ENCODE peak calls at places on chromosomes 12 and 14, in six cellular contexts. E is upper lobe of left lung, B is GM23338, I is endothelial cell of umbilical vein, U is upper lobe of right lung, K is foreskin keratinocyte. R is an unnamed sample. For H3K27me3, the result is how much of the 10 kb centered on the place peaks cover.

GRCh38 chr12:131537267-131537920 is 173.5 kb upstream of the SFSWAP start:
- DNase-seq in B (no peak), U (no peak), K (no peak), E (no peak), I (no peak), R (no peak)

GRCh38 chr12:93315385-93315906 is 62.3 kb upstream of the NUDT4 start:
- DNase-seq in U (no peak), E (no peak), I (no peak), B (peak), K (no peak), R (no peak)

GRCh38 chr12:50764116-50764860 is 387 bp downstream of the ATF1 start:
- DNase-seq in E (peak), K (peak), I (peak), B (peak), U (peak), R (peak)

GRCh38 chr14:38311655-38312054 is 55.8 kb upstream of the CLEC14A start:
- DNase-seq in E (no peak), B (no peak), U (no peak), I (peak), K (no peak), R (no peak)

GRCh38 chr14:60925286-60925685 is 55.6 kb downstream of the TRMT5 start:
- DNase-seq in I (peak), U (no peak), E (no peak), K (no peak), B (no peak), R (no peak)

GRCh38 chr12:130121246-130122005 is 40.8 kb upstream of the FZD10 start:
- DNase-seq in B (no peak), I (no peak), K (no peak), E (no peak), U (no peak), R (no peak)

GRCh38 chr12:124764870-124765570 is 98.6 kb downstream of the SCARB1 start:
- DNase-seq in K (peak), E (no peak), I (no peak), B (no peak), U (no peak), R (no peak)

GRCh38 chr14:21054123-21054767 is 3.4 kb upstream of the RNASE8 start:
- DNase-seq in I (no peak), K (no peak), B (peak), E (no peak), U (no peak), R (no peak)

GRCh38 chr12:12323118-12323517 is 26.9 kb downstream of the MANSC1 start:
- DNase-seq in U (no peak), E (no peak), B (no peak), K (no peak), I (no peak), R (no peak)

GRCh38 chr12:47095446-47096236 is 15.9 kb upstream of the AMIGO2 start:
- DNase-seq in U (no peak), B (no peak), I (peak), E (no peak), K (peak), R (no peak)

GRCh38 chr12:83514372-83514771 is 827.7 kb downstream of the TMTC2 start:
- DNase-seq in K (peak), E (no peak), U (no peak), I (no peak), B (no peak), R (no peak)

GRCh38 chr14:91338369-91338768 is 79.3 kb downstream of the CCDC88C start:
- DNase-seq in E (no peak), U (no peak), I (no peak), K (no peak), B (no peak), R (no peak)

GRCh38 chr14:84254205-84254788 is 1275.6 kb upstream of the FLRT2 start:
- DNase-seq in E (no peak), I (peak), B (peak), K (no peak), U (no peak), R (no peak)

GRCh38 chr12:124441443-124442190 is 125.8 kb downstream of the NCOR2 start:
- DNase-seq in I (peak), U (no peak), B (no peak), E (no peak), K (peak), R (no peak)

GRCh38 chr12:57518920-57519757 is 1.2 kb downstream of the DDIT3 start:
- DNase-seq in K (no peak), I (no peak), U (no peak), E (no peak), B (peak), R (no peak)

GRCh38 chr14:30375280-30375892 is 183.6 kb upstream of the G2E3 start:
- DNase-seq in E (no peak), I (peak), B (peak), U (no peak), K (no peak), R (peak)

GRCh38 chr12:93959657-93960056 is 188.7 kb upstream of the PLXNC1 start:
- DNase-seq in B (no peak), I (no peak), U (no peak), E (no peak), K (no peak), R (no peak)

GRCh38 chr14:52391866-52392600 is 77.9 kb downstream of the PTGER2 start:
- DNase-seq in K (no peak), I (peak), U (no peak), B (no peak), E (no peak), R (no peak)

GRCh38 chr14:57617510-57617909 is 123.9 kb upstream of the CCDC198 start:
- DNase-seq in I (no peak), B (peak), U (no peak), E (no peak), K (no peak), R (no peak)

GRCh38 chr14:106657460-106657859 is 1131.1 kb downstream of the TMEM121 start:
- DNase-seq in E (no peak), K (no peak), I (no peak), B (no peak), U (no peak), R (peak)

GRCh38 chr14:69335421-69335820 is 62.7 kb downstream of the ERH start:
- DNase-seq in B (no peak), E (no peak), U (no peak), K (no peak), I (no peak), R (no peak)

GRCh38 chr12:75852143-75852542 is 179.4 kb downstream of the PHLDA1 start:
- DNase-seq in I (no peak), U (no peak), K (peak), E (no peak), B (no peak), R (no peak)

GRCh38 chr12:62268956-62269355 is 8.8 kb downstream of the USP15 start:
- DNase-seq in K (peak), U (no peak), B (no peak), E (no peak), I (peak), R (no peak)

GRCh38 chr12:91483471-91483985 is 300.9 kb upstream of the DCN start:
- DNase-seq in I (no peak), K (no peak), E (no peak), B (no peak), U (no peak), R (no peak)

GRCh38 chr12:84191779-84192178 is 720.8 kb downstream of the SLC6A15 start:
- DNase-seq in E (no peak), B (no peak), K (peak), I (no peak), U (no peak), R (no peak)

GRCh38 chr12:91053951-91054715 is 3.7 kb downstream of the KERA start:
- DNase-seq in B (no peak), E (no peak), I (peak), K (no peak), U (no peak), R (no peak)

GRCh38 chr14:68927956-68928675 is 51.0 kb downstream of the ACTN1 start:
- DNase-seq in E (no peak), K (no peak), U (no peak), B (no peak), I (no peak), R (no peak)

GRCh38 chr12:124678421-124678893 is 111.0 kb upstream of the NCOR2 start:
- DNase-seq in I (no peak), E (peak), B (no peak), U (no peak), K (no peak), R (no peak)

GRCh38 chr12:105451211-105451610 is 120.7 kb downstream of the C12orf75 start:
- DNase-seq in E (no peak), B (no peak), K (no peak), U (no peak), I (no peak), R (no peak)

GRCh38 chr12:92551853-92552397 is 150.9 kb upstream of the PLEKHG7 start:
- DNase-seq in B (no peak), I (no peak), K (peak), U (no peak), E (no peak), R (no peak)

GRCh38 chr12:51023625-51024395 is 2.4 kb downstream of the SLC11A2 start:
- DNase-seq in B (no peak), K (peak), U (no peak), E (no peak), I (peak), R (no peak)

GRCh38 chr14:105525861-105526780 is at the start of gene TMEM121:
- DNase-seq in E (peak), B (peak), K (no peak), U (peak), I (no peak), R (no peak)

GRCh38 chr12:25959069-25959961 is 833 bp downstream of the RASSF8 start:
- DNase-seq in K (peak), U (peak), I (peak), E (peak), B (peak), R (no peak)

GRCh38 chr12:59444932-59445331 is 150.9 kb upstream of the SLC16A7 start:
- DNase-seq in E (no peak), K (no peak), I (peak), U (no peak), B (no peak), R (no peak)

GRCh38 chr14:104967414-104968152 is 10.6 kb downstream of the AHNAK2 start:
- DNase-seq in K (no peak), E (peak), U (peak), B (peak), I (peak), R (no peak)

GRCh38 chr12:102294568-102294967 is 96.9 kb upstream of the PMCH start:
- DNase-seq in B (no peak), E (no peak), U (no peak), I (no peak), K (no peak), R (no peak)
- H3K27ac ChIP-seq in B (no peak), E (no peak), U (no peak), I (no peak), K (no peak), R (no peak)

DNA sequence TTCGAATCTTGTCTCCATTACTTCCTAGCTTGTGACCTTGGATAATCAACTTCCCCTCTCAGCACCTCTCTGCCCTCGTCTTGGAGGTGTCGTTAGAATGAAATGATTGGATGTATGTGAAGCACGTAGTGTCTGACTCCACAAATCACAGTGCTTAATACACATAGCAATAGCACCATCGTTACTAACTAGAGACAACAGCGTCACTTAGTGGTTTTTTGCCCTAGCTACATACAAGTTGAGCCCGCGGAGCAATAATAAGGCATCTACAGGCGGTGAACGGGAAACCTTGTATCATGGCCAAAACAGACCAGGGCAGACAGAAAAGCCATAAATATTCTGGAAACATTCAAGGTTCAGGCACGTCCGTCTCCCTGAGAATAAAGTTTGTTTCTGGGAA is 154.9 kb downstream of the ASCL4 start:
- DNase-seq in K (no peak), U (no peak), E (no peak), I (no peak), B (peak), R (no peak)
- TF ChIP-seq CTCF in K (peak), U (peak), E (no peak), I (no peak), B (peak), R (no peak)

DNA sequence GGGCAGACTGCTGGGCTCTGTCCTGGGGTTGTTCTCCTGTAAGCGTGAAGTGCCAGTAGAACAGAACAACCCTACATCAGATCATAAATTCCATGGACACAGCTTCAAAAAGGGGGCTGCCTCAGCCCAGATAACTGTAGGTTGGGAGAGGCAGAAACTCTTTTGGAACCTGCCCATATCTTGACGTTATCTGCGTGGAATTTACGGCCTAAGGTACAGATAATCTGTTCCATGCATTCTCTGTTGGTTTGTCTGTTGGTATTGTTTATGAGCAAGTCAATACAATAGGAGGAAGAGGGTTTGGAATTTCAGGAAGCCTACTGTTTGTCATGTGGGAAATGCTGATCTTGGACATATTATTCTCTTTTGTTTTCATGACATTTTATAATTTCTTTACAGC is 36.7 kb downstream of the SLC25A47 start:
- DNase-seq in U (no peak), I (peak), K (no peak), E (no peak), B (no peak), R (no peak)
- H3K27me3 ChIP-seq in U (under half), I (under half), K (under half), E (under half), B (under half), R (under half)

GRCh38 chr12:6691473-6691872 is 2.3 kb upstream of the ZNF384 start:
- DNase-seq in U (no peak), E (no peak), B (peak), I (no peak), K (no peak), R (no peak)
- H3K27ac ChIP-seq in U (no peak), E (no peak), B (no peak), I (no peak), K (no peak), R (no peak)

DNA sequence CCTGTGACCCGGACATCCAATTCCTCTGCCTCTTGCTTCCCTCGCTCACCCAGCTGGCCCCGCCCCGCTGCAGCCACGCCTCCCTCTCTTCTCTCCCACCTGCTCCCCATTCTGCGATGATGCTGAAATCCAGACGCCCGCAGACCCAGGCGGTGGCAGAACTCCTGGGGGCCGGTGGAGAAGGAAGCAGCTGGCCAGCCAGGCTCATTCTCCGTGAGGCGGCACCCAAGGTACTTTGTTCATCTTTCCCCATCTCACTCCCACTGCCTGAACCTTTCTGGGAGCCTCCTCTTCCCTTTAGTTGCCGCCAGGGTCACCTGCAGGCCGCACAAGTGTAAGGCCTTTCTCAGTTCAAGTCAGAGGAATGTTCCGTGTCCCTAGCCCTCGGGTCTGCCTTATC is 35.7 kb downstream of the FOXN4 start:
- DNase-seq in I (no peak), E (peak), U (no peak), B (peak), K (no peak), R (no peak)
- TF ChIP-seq CTCF in I (no peak), E (no peak), U (no peak), B (no peak), K (no peak), R (no peak)

GRCh38 chr14:75685910-75686309 is 24.9 kb downstream of the TTLL5 start:
- DNase-seq in I (no peak), E (no peak), B (no peak), U (no peak), K (no peak), R (no peak)

GRCh38 chr14:75689012-75689411 is 28.0 kb downstream of the TTLL5 start:
- DNase-seq in I (no peak), K (no peak), U (no peak), B (no peak), E (no peak), R (no peak)

DNA sequence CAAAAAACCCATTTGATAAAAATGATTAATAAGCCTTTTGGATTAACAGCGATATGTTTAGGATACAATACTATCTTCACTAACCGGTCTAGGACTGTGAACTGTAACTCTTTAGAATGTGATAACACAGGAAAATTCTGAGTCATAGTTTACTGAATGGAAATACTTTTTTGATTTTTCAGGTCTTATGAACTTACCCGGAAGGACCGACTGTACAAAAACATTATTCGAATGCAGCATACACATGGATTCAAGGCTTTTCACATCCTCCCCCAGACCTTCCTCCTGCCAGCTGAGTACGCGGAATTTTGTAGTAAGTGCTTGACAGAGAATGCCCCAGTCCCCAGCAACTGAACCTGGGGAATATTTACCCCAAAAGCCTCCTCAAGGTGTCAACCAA is 29.0 kb downstream of the TTLL5 start:
- DNase-seq in U (no peak), E (no peak), B (no peak), K (no peak), I (peak), R (no peak)
- H3K27me3 ChIP-seq in U (under half), E (under half), B (under half), K (under half), I (under half), R (under half)

R was measured in CD4-positive, alpha-beta T cell.